ENCODE peak calls at places on chromosomes 2 and 18, in six cellular contexts. S is IMR-90, M is PC-9, I is neural progenitor cell, E is tibial artery, O is spleen. B is an unnamed sample. For H3K4me1, the result is how much of the 10 kb centered on the place peaks cover.

GRCh38 chr2:3423492-3424170 is 44.1 kb downstream of the TRAPPC12 start:
- DNase-seq in M (peak), E (peak), S (peak), I (peak), O (peak), B (no peak)

GRCh38 chr2:85156141-85156540 is 22.9 kb downstream of the TCF7L1 start:
- DNase-seq in O (no peak), E (no peak), S (peak), M (no peak), I (no peak), B (no peak)

GRCh38 chr18:25594351-25594750 is 242.4 kb upstream of the ZNF521 start:
- DNase-seq in I (no peak), E (no peak), M (no peak), S (peak), O (no peak), B (no peak)

GRCh38 chr2:36698978-36699377 is 2.5 kb downstream of the VIT start:
- DNase-seq in S (no peak), O (no peak), E (peak), M (no peak), I (no peak), B (no peak)

GRCh38 chr2:161017780-161018440 is 142.3 kb upstream of the TANK start:
- DNase-seq in M (no peak), I (no peak), S (no peak), E (no peak), O (no peak), B (no peak)

GRCh38 chr2:204170419-204170818 is 233.9 kb downstream of the ICOS start:
- DNase-seq in O (no peak), I (no peak), S (no peak), M (no peak), E (no peak), B (no peak)

GRCh38 chr2:64654063-64654811 is 524 bp upstream of the SERTAD2 start:
- DNase-seq in O (peak), I (peak), M (peak), S (peak), E (peak), B (no peak)

GRCh38 chr18:79394438-79395307 is 1.1 kb upstream of the NFATC1 start:
- DNase-seq in M (no peak), S (peak), E (peak), I (peak), O (peak), B (peak)

GRCh38 chr18:41464278-41464677 is 490.8 kb upstream of the PIK3C3 start:
- DNase-seq in I (no peak), M (no peak), S (no peak), E (no peak), O (no peak), B (no peak)

GRCh38 chr18:5294618-5295230 is 802 bp downstream of the ZBTB14 start:
- DNase-seq in S (peak), O (peak), I (no peak), M (no peak), E (peak), B (no peak)

GRCh38 chr18:28584726-28585125 is 407.8 kb upstream of the CDH2 start:
- DNase-seq in M (peak), S (peak), E (no peak), I (peak), O (no peak), B (no peak)

GRCh38 chr2:226423498-226423960 is 376.1 kb downstream of the IRS1 start:
- DNase-seq in M (peak), O (peak), S (peak), I (peak), E (peak), B (no peak)

GRCh38 chr2:207865210-207865609 is 95.5 kb upstream of the FZD5 start:
- DNase-seq in M (no peak), E (no peak), S (no peak), O (no peak), I (no peak), B (no peak)

GRCh38 chr2:128437181-128437520 is 118.5 kb upstream of the HS6ST1 start:
- DNase-seq in S (no peak), O (peak), M (no peak), E (peak), I (no peak), B (no peak)

GRCh38 chr18:55287146-55287806 is 300.7 kb downstream of the TCF4 start:
- DNase-seq in E (no peak), O (no peak), M (no peak), I (peak), S (no peak), B (no peak)

GRCh38 chr2:102186676-102187190 is at the start of gene IL1RL2:
- DNase-seq in M (no peak), S (no peak), E (no peak), O (no peak), I (no peak), B (no peak)

GRCh38 chr2:152550386-152550785 is 166.9 kb downstream of the PRPF40A start:
- DNase-seq in S (peak), I (no peak), E (no peak), M (no peak), O (no peak), B (no peak)

GRCh38 chr2:170282851-170283250 is 104.9 kb downstream of the MYO3B start:
- DNase-seq in M (no peak), S (no peak), O (no peak), I (peak), E (no peak), B (no peak)

GRCh38 chr18:22346342-22346967 is 71.3 kb downstream of the CTAGE1 start:
- DNase-seq in S (peak), I (no peak), O (no peak), M (peak), E (peak), B (no peak)

GRCh38 chr18:38576349-38576748 is 1010.8 kb upstream of the CELF4 start:
- DNase-seq in E (no peak), O (no peak), I (no peak), S (no peak), M (no peak), B (no peak)

GRCh38 chr2:108893277-108893676 is 95.7 kb downstream of the EDAR start:
- DNase-seq in I (no peak), O (no peak), E (no peak), M (no peak), S (no peak), B (no peak)

GRCh38 chr2:206250041-206250897 is 24.2 kb upstream of the ZDBF2 start:
- DNase-seq in I (peak), O (peak), E (no peak), S (peak), M (no peak), B (no peak)

GRCh38 chr2:1546023-1546591 is 132.8 kb downstream of the TPO start:
- DNase-seq in I (peak), M (peak), S (peak), E (no peak), O (no peak), B (no peak)

GRCh38 chr2:1544478-1545069 is 131.3 kb downstream of the TPO start:
- DNase-seq in I (no peak), S (peak), O (no peak), E (no peak), M (no peak), B (no peak)

GRCh38 chr2:1548910-1549673 is 135.8 kb downstream of the TPO start:
- DNase-seq in M (no peak), E (no peak), O (peak), S (peak), I (no peak), B (no peak)

GRCh38 chr2:1543776-1544477 is 130.7 kb downstream of the TPO start:
- DNase-seq in S (no peak), M (no peak), E (no peak), I (no peak), O (no peak), B (no peak)

DNA sequence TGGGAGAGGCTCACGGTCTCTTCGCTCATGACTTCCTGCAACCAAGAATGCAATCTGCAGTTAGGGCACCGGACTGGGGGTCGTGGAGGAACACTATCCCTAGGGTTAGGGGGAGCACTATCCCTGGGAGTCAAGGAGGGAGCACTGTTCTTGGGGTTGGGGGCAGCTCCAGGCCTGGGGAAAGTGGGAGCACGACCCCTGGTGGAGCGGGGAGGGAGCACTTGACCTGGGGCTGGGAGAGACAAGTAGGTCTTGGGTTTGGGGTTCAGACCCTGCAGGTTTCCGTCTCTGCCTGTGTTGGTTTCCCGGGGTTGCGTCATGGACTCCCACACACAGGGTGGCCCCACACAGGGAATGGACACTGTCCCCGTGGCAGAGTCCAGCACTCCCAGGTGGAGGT is 133.6 kb downstream of the TPO start:
- DNase-seq in M (no peak), O (no peak), I (no peak), E (no peak), S (no peak), B (no peak)
- TF ChIP-seq CTCF in M (no peak), O (no peak), I (peak), E (no peak), S (no peak), B (no peak)

GRCh38 chr2:237735762-237736161 is 62.8 kb upstream of the RBM44 start:
- DNase-seq in E (no peak), I (no peak), S (no peak), O (no peak), M (no peak), B (no peak)
- H3K4me1 ChIP-seq in E (half or more), I (under half), S (under half), O (under half), M (under half), B (under half)

GRCh38 chr2:230864605-230865323 is at the start of gene ITM2C:
- DNase-seq in E (peak), S (peak), I (peak), O (peak), M (peak), B (peak)
- H3K27ac ChIP-seq in E (peak), S (peak), I (peak), O (peak), M (no peak), B (no peak)

GRCh38 chr2:23330214-23330613 is 54.8 kb upstream of the KLHL29 start:
- DNase-seq in O (no peak), I (peak), M (peak), S (peak), E (no peak), B (no peak)
- TF ChIP-seq CTCF in O (no peak), I (peak), M (no peak), S (peak), E (no peak), B (no peak)

DNA sequence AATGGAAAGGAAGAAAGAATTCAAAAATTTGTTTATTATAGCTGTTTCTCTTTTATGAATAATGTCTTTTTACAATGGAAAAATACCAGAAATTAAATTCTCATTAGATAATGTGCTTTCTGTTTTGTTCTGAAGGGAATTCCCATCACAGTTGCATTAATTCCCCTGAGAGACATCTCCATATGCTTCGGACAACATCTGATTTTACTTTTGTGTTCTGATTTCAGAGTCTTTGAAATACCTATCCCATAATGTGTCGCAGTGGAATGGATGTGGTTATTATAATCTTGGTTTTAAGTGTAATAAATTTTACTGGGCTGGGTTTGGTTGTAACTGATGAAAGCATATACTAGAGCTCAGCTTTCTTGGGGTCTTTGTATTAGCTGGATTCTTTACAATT is 12.5 kb downstream of the SPTBN1 start:
- DNase-seq in E (no peak), S (peak), I (no peak), O (no peak), M (no peak), B (no peak)
- H3K4me1 ChIP-seq in E (under half), S (under half), I (under half), O (under half), M (under half), B (under half)

GRCh38 chr2:101052147-101052546 is 50.1 kb downstream of the RPL31 start:
- DNase-seq in S (no peak), O (no peak), I (no peak), M (no peak), E (no peak), B (no peak)

GRCh38 chr2:101053117-101053516 is 51.0 kb downstream of the RPL31 start:
- DNase-seq in O (no peak), M (no peak), E (no peak), S (no peak), I (no peak), B (no peak)

GRCh38 chr2:101057051-101057933 is 55.2 kb downstream of the RPL31 start:
- DNase-seq in S (no peak), I (no peak), M (no peak), O (no peak), E (no peak), B (no peak)
- H3K27ac ChIP-seq in S (no peak), I (no peak), M (peak), O (no peak), E (no peak), B (no peak)